ENCODE peak calls at places on chromosomes 5 and 9, in four cellular contexts. V is dorsolateral prefrontal cortex, U is cardiac septum, F is foreskin melanocyte. C is an unnamed sample.

GRCh38 chr9:22169243-22169642 is 160.1 kb upstream of the CDKN2B start:
- DNase-seq in V (no peak), F (peak; percentile 56), U (no peak), C (no peak)

GRCh38 chr5:107806271-107806670 is 135.5 kb upstream of the EFNA5 start:
- DNase-seq in V (no peak), U (no peak), F (no peak), C (no peak)

GRCh38 chr5:124583469-124584350 is 162.7 kb downstream of the ZNF608 start:
- DNase-seq in U (no peak), V (no peak), F (peak; percentile 51), C (no peak)

GRCh38 chr5:59810041-59810440 is 83.5 kb downstream of the PDE4D start:
- DNase-seq in V (peak; percentile 79), U (peak; percentile 85), F (peak; percentile 61), C (peak; percentile 56)

GRCh38 chr5:40911278-40911677 is 2.0 kb downstream of the C7 start:
- DNase-seq in F (no peak), V (no peak), U (no peak), C (no peak)

GRCh38 chr5:114361724-114362196 is at the start of gene KCNN2:
- DNase-seq in U (peak; percentile 91), F (peak; percentile 47), V (peak; percentile 82), C (peak; percentile 78)

GRCh38 chr9:82101475-82101874 is 112.9 kb downstream of the SPATA31D1 start:
- DNase-seq in F (no peak), V (no peak), U (no peak), C (no peak)

GRCh38 chr9:37730840-37731239 is 22.8 kb upstream of the TRMT10B start:
- DNase-seq in F (no peak), U (no peak), V (no peak), C (no peak)

GRCh38 chr9:93319992-93320490 is 131.4 kb upstream of the FAM120A start:
- DNase-seq in U (no peak), F (no peak), V (no peak), C (no peak)

GRCh38 chr9:385818-386398 is 171.2 kb downstream of the DOCK8 start:
- DNase-seq in V (no peak), F (peak; percentile 33), U (no peak), C (peak; percentile 76)

GRCh38 chr5:112594060-112594850 is 143.4 kb upstream of the APC start:
- DNase-seq in F (no peak), U (no peak), V (peak; percentile 23), C (peak; percentile 45)